ENCODE peak calls at places on chromosomes 16 and 17, in six cellular contexts. V, L, R, J, G and O are unnamed samples.

GRCh38 chr16:9002042-9002441 is 38.3 kb upstream of the USP7 start:
- DNase-seq in V (no peak), L (no peak), R (no peak), J (no peak), G (no peak), O (no peak)

GRCh38 chr17:69012895-69013805 is 47.6 kb downstream of the ABCA9 start:
- DNase-seq in V (no peak), L (no peak), R (peak; percentile 51), J (no peak), G (peak; percentile 95), O (no peak)

GRCh38 chr17:69335018-69335417 is 8.1 kb upstream of the ABCA5 start:
- DNase-seq in V (peak; percentile 37), L (no peak), R (peak; percentile 29), J (no peak), G (peak; percentile 46), O (no peak)

GRCh38 chr17:19010729-19011505 is 6.4 kb upstream of the FAM83G start:
- DNase-seq in V (no peak), L (no peak), R (no peak), J (peak; percentile 81), G (no peak), O (no peak)

GRCh38 chr16:21283521-21284289 is 5.6 kb upstream of the CRYM start:
- DNase-seq in V (no peak), L (peak; percentile 75), R (no peak), J (peak; percentile 56), G (peak; percentile 21), O (no peak)

GRCh38 chr16:85334718-85335583 is 222.7 kb upstream of the CIBAR2 start:
- DNase-seq in V (no peak), L (no peak), R (peak; percentile 88), J (peak; percentile 88), G (peak; percentile 49), O (no peak)

GRCh38 chr17:1576500-1576899 is 13.9 kb upstream of the PITPNA start:
- DNase-seq in V (no peak), L (no peak), R (no peak), J (no peak), G (no peak), O (no peak)

GRCh38 chr17:78248051-78248914 is 16.9 kb downstream of the TMEM235 start:
- DNase-seq in V (no peak), L (no peak), R (no peak), J (no peak), G (no peak), O (no peak)

GRCh38 chr17:74715144-74715543 is 2.4 kb upstream of the CD300LF start:
- DNase-seq in V (no peak), L (no peak), R (peak; percentile 57), J (no peak), G (no peak), O (no peak)

GRCh38 chr17:4968166-4968915 is 724 bp upstream of the SPAG7 start:
- DNase-seq in V (no peak), L (no peak), R (peak; percentile 50), J (no peak), G (no peak), O (no peak)

GRCh38 chr17:45341389-45342158 is 24.8 kb upstream of the MAP3K14 start:
- DNase-seq in V (no peak), L (peak; percentile 68), R (peak; percentile 71), J (peak; percentile 7), G (peak; percentile 82), O (no peak)

GRCh38 chr16:57585051-57585687 is 42.7 kb downstream of the ADGRG5 start:
- DNase-seq in V (no peak), L (peak; percentile 8), R (no peak), J (no peak), G (no peak), O (no peak)

GRCh38 chr17:78674595-78675315 is 97.6 kb upstream of the DNAH17 start:
- DNase-seq in V (no peak), L (no peak), R (peak; percentile 32), J (no peak), G (no peak), O (no peak)

GRCh38 chr17:2435852-2436251 is 35.0 kb upstream of the MNT start:
- DNase-seq in V (no peak), L (no peak), R (no peak), J (no peak), G (no peak), O (no peak)

GRCh38 chr17:6910987-6911603 is 79.6 kb upstream of the TEKT1 start:
- DNase-seq in V (no peak), L (no peak), R (peak; percentile 25), J (no peak), G (peak; percentile 65), O (peak; percentile 33)

GRCh38 chr17:21549107-21549687 is 143.1 kb upstream of the KCNJ18 start:
- DNase-seq in V (no peak), L (no peak), R (no peak), J (no peak), G (no peak), O (no peak)

GRCh38 chr17:57521606-57522435 is 223.3 kb downstream of the CCDC182 start:
- DNase-seq in V (no peak), L (no peak), R (no peak), J (no peak), G (no peak), O (no peak)

GRCh38 chr17:38789185-38789584 is 10.2 kb downstream of the PIP4K2B start:
- DNase-seq in V (no peak), L (no peak), R (no peak), J (no peak), G (no peak), O (no peak)

GRCh38 chr17:1001640-1002411 is 4.9 kb downstream of the TIMM22 start:
- DNase-seq in V (no peak), L (no peak), R (no peak), J (no peak), G (no peak), O (no peak)

GRCh38 chr16:19167710-19168172 is 299 bp upstream of the SYT17 start:
- DNase-seq in V (peak; percentile 47), L (no peak), R (peak; percentile 72), J (peak; percentile 83), G (peak; percentile 65), O (no peak)

GRCh38 chr17:72426948-72427760 is 306.3 kb downstream of the SOX9 start:
- DNase-seq in V (no peak), L (no peak), R (no peak), J (peak; percentile 88), G (no peak), O (no peak)

GRCh38 chr16:75053791-75054555 is 55.1 kb downstream of the ZNRF1 start:
- DNase-seq in V (no peak), L (peak; percentile 76), R (no peak), J (peak; percentile 94), G (peak; percentile 21), O (no peak)

GRCh38 chr17:6981426-6981825 is 14.4 kb upstream of the ALOX12 start:
- DNase-seq in V (no peak), L (no peak), R (no peak), J (no peak), G (no peak), O (no peak)

GRCh38 chr16:8199390-8199789 is 390.9 kb downstream of the TMEM114 start:
- DNase-seq in V (no peak), L (no peak), R (no peak), J (no peak), G (no peak), O (no peak)

GRCh38 chr17:35154486-35154885 is 6.9 kb downstream of the UNC45B start:
- DNase-seq in V (no peak), L (no peak), R (no peak), J (no peak), G (no peak), O (no peak)

GRCh38 chr16:70610273-70611223 is 35.8 kb upstream of the IL34 start:
- DNase-seq in V (no peak), L (no peak), R (no peak), J (peak; percentile 43), G (peak; percentile 23), O (no peak)

GRCh38 chr17:72705905-72706395 is 386.5 kb downstream of the SLC39A11 start:
- DNase-seq in V (no peak), L (no peak), R (no peak), J (no peak), G (no peak), O (no peak)

GRCh38 chr17:35752945-35753764 is at the start of gene GAS2L2:
- DNase-seq in V (no peak), L (no peak), R (no peak), J (no peak), G (no peak), O (no peak)

GRCh38 chr16:81804134-81804610 is 25.1 kb downstream of the PLCG2 start:
- DNase-seq in V (no peak), L (no peak), R (no peak), J (no peak), G (no peak), O (no peak)

GRCh38 chr17:18235743-18236256 is 10.4 kb downstream of the LLGL1 start:
- DNase-seq in V (no peak), L (no peak), R (no peak), J (no peak), G (peak; percentile 72), O (no peak)

GRCh38 chr17:73288534-73289302 is 23.1 kb downstream of the CDC42EP4 start:
- DNase-seq in V (no peak), L (peak; percentile 86), R (peak; percentile 75), J (peak; percentile 72), G (no peak), O (no peak)

GRCh38 chr17:46777943-46778915 is 40.3 kb downstream of the WNT3 start:
- DNase-seq in V (peak; percentile 37), L (no peak), R (peak; percentile 55), J (no peak), G (no peak), O (no peak)

GRCh38 chr16:54193013-54193655 is 93.5 kb downstream of the IRX3 start:
- DNase-seq in V (no peak), L (no peak), R (no peak), J (no peak), G (no peak), O (no peak)
- H3K4me3 ChIP-seq in V (no peak overlapping the region), L (no peak overlapping the region), R (no peak overlapping the region), J (no peak overlapping the region), G (no peak overlapping the region), O (no peak overlapping the region)

GRCh38 chr17:33745047-33745783 is 452.1 kb upstream of the ASIC2 start:
- DNase-seq in V (no peak), L (no peak), R (no peak), J (no peak), G (no peak), O (no peak)
- TF ChIP-seq POLR2AphosphoS5 in V (no peak), L (no peak), R (no peak), J (no peak), G (no peak), O (no peak)

DNA sequence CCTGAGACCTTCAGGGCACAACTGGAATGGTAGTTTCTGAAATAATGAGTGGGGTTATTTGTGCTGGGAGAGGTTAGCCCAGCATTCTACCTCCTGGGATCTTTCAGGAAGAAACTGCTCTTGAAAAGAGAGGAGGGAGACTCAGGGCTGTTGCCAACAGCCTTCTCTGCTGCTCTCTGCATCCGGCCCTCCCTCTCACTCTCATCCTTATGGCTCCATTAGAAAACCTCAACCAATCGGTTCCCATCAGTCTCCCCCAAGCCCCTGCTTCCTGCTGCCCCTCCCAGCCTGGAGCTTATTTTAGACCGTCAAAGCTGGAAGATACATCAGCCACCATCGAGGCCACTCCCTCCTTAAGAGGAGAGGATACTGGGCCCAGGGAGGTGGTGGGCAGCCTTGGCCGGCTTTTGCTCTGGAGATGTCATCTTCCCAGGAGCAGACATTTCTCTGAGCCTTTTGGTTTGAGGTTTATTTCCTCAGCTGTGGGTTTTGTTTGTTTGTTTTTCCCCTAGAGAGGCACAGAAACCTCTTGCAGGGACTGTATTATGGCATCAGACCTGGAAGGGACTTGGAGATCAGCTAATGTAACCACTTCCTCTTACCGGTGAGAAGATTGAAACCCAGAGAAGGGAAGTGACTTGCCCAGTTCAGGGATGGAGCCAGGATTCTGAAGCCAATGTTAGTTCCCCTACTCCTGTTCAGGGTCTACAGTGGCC is 2.7 kb downstream of the MPRIP start:
- DNase-seq in V (peak; percentile 45), L (peak; percentile 74), R (no peak), J (no peak), G (peak; percentile 46), O (no peak)
- H3K4me3 ChIP-seq in V (no peak overlapping the region), L (peak overlapping the region; percentile 0), R (no peak overlapping the region), J (no peak overlapping the region), G (no peak overlapping the region), O (peak overlapping the region; percentile 90)

GRCh38 chr16:65309294-65309850 is 187.5 kb upstream of the CDH11 start:
- DNase-seq in V (no peak), L (no peak), R (no peak), J (no peak), G (no peak), O (no peak)
- TF ChIP-seq POLR2AphosphoS5 in V (no peak), L (no peak), R (no peak), J (no peak), G (no peak), O (no peak)